ENCODE peak calls at places on chromosomes 4 and X, in nine cellular contexts. R is activated CD8-positive, alpha-beta memory T cell treated with anti-CD3 and anti-CD28 coated beads for 48 hours; D is NCI-H1105; V is HEK293T; Y is AG08395; H is psoas muscle; W is AG09309; A is omental fat pad; N is kidney tubule cell. C is an unnamed sample.

GRCh38 chrX:116232833-116233232 is 62.3 kb downstream of the AGTR2 start:
- DNase-seq in D (no peak), Y (peak), A (no peak), R (no peak), V (no peak), N (peak), H (no peak), W (peak), C (no peak)

GRCh38 chr4:169314906-169315305 is 44.1 kb upstream of the SH3RF1 start:
- DNase-seq in R (no peak), H (peak), D (peak), W (no peak), A (no peak), Y (peak), N (peak), V (peak), C (no peak)

GRCh38 chr4:4854649-4855292 is 4.7 kb upstream of the MSX1 start:
- DNase-seq in V (no peak), R (no peak), N (no peak), W (no peak), Y (no peak), D (peak), A (no peak), H (no peak), C (no peak)

GRCh38 chrX:140343226-140343873 is 161.5 kb downstream of the SOX3 start:
- DNase-seq in N (peak), R (no peak), A (no peak), H (no peak), V (no peak), W (no peak), Y (no peak), D (no peak), C (no peak)

GRCh38 chr4:47717173-47717572 is 120.7 kb downstream of the CORIN start:
- DNase-seq in V (no peak), A (no peak), Y (no peak), H (no peak), N (no peak), W (no peak), R (no peak), D (no peak), C (no peak)

GRCh38 chr4:59553739-59554126 is 1646.4 kb upstream of the ADGRL3 start:
- DNase-seq in V (no peak), D (no peak), R (no peak), W (no peak), H (no peak), A (no peak), N (peak), Y (peak), C (no peak)

GRCh38 chrX:17187301-17187836 is 187.6 kb upstream of the NHS start:
- DNase-seq in N (no peak), V (no peak), D (no peak), A (no peak), R (no peak), W (no peak), H (no peak), Y (no peak), C (no peak)

GRCh38 chr4:71009091-71009490 is 15.6 kb downstream of the DCK start:
- DNase-seq in N (peak), H (no peak), W (no peak), D (no peak), Y (peak), R (no peak), V (no peak), A (no peak), C (no peak)

GRCh38 chr4:158327525-158327924 is 117.2 kb downstream of the TMEM144 start:
- DNase-seq in Y (no peak), W (no peak), H (no peak), A (no peak), R (no peak), N (no peak), D (no peak), V (no peak), C (no peak)

GRCh38 chr4:1809754-1810502 is 16.8 kb downstream of the FGFR3 start:
- DNase-seq in R (peak), D (no peak), N (peak), W (peak), Y (peak), V (peak), H (peak), A (peak), C (no peak)

GRCh38 chrX:48597353-48598264 is at the start of gene WDR13:
- DNase-seq in W (peak), Y (peak), N (peak), R (peak), D (peak), V (peak), A (peak), H (peak), C (peak)

GRCh38 chrX:154411322-154411980 is at the start of gene TAFAZZIN:
- DNase-seq in N (peak), V (peak), A (no peak), Y (peak), W (no peak), D (peak), R (peak), H (peak), C (peak)

GRCh38 chrX:9995855-9996339 is 28.7 kb downstream of the CLDN34 start:
- DNase-seq in R (peak), N (peak), D (peak), H (peak), A (peak), W (peak), Y (peak), V (peak), C (no peak)

GRCh38 chr4:8260656-8261111 is 8.9 kb upstream of the HTRA3 start:
- DNase-seq in W (no peak), N (peak), A (no peak), H (peak), R (no peak), V (peak), D (no peak), Y (peak), C (no peak)

GRCh38 chr4:152661649-152662048 is 18.1 kb downstream of the TMEM154 start:
- DNase-seq in D (no peak), Y (no peak), V (no peak), H (no peak), A (no peak), N (no peak), W (no peak), R (no peak), C (no peak)

GRCh38 chr4:47942420-47942819 is 28.0 kb upstream of the NFXL1 start:
- DNase-seq in Y (no peak), D (no peak), W (no peak), H (no peak), A (no peak), N (no peak), V (no peak), R (no peak), C (no peak)

GRCh38 chr4:165198329-165198728 is 9.0 kb upstream of the KLHL2 start:
- DNase-seq in A (no peak), W (no peak), V (no peak), D (no peak), R (no peak), H (no peak), Y (no peak), N (peak), C (no peak)

GRCh38 chrX:43349363-43349762 is 306.7 kb upstream of the MAOA start:
- DNase-seq in Y (peak), N (peak), W (no peak), D (no peak), R (no peak), H (no peak), V (peak), A (no peak), C (no peak)

GRCh38 chrX:129736491-129736890 is 2.3 kb upstream of the XPNPEP2 start:
- DNase-seq in R (no peak), N (no peak), D (no peak), A (no peak), H (no peak), W (no peak), V (no peak), Y (no peak), C (no peak)

GRCh38 chrX:107712231-107713204 is 63.1 kb downstream of the TSC22D3 start:
- DNase-seq in R (no peak), V (no peak), H (peak), W (no peak), Y (no peak), N (peak), A (no peak), D (no peak), C (no peak)

GRCh38 chrX:30620980-30621716 is 32.1 kb upstream of the GK start:
- DNase-seq in N (peak), W (peak), D (no peak), H (no peak), V (no peak), A (no peak), R (no peak), Y (peak), C (peak)

GRCh38 chr4:42320822-42321388 is 76.4 kb upstream of the SHISA3 start:
- DNase-seq in A (no peak), Y (no peak), R (no peak), H (no peak), W (no peak), N (no peak), D (no peak), V (no peak), C (no peak)

GRCh38 chr4:101346312-101346561 is 1.1 kb downstream of the PPP3CA start:
- DNase-seq in A (no peak), W (no peak), Y (no peak), V (no peak), N (no peak), H (no peak), R (no peak), D (no peak), C (no peak)

GRCh38 chr4:38279650-38280322 is 319.6 kb downstream of the PTTG2 start:
- DNase-seq in V (no peak), Y (no peak), N (no peak), A (no peak), W (no peak), D (no peak), H (no peak), R (no peak), C (no peak)

GRCh38 chr4:103591839-103592238 is 127.9 kb downstream of the TACR3 start:
- DNase-seq in V (no peak), Y (no peak), W (no peak), D (no peak), A (no peak), H (no peak), N (no peak), R (no peak), C (no peak)

GRCh38 chr4:186687263-186687662 is 36.4 kb downstream of the FAT1 start:
- DNase-seq in D (no peak), A (no peak), H (no peak), N (no peak), V (no peak), Y (no peak), R (no peak), W (no peak), C (no peak)

GRCh38 chrX:28787206-28787605 is 200.0 kb downstream of the IL1RAPL1 start:
- DNase-seq in A (no peak), H (no peak), Y (peak), W (no peak), N (peak), R (no peak), V (no peak), D (no peak), C (no peak)

GRCh38 chrX:1945879-1946278 is 331.0 kb downstream of the ASMT start:
- DNase-seq in H (no peak), A (no peak), V (no peak), R (no peak), W (no peak), D (no peak), N (no peak), Y (no peak), C (no peak)

GRCh38 chrX:150766351-150767044 is 73.3 kb downstream of the MTMR1 start:
- DNase-seq in H (no peak), W (no peak), D (no peak), A (no peak), N (no peak), R (no peak), Y (no peak), V (no peak), C (peak)

GRCh38 chrX:11016728-11017127 is 94.4 kb upstream of the HCCS start:
- DNase-seq in V (no peak), W (no peak), N (no peak), D (no peak), R (no peak), H (no peak), A (no peak), Y (no peak), C (no peak)

GRCh38 chr4:174340714-174341113 is 57.0 kb downstream of the CEP44 start:
- DNase-seq in W (peak), A (no peak), V (no peak), D (no peak), Y (peak), H (no peak), N (peak), R (no peak), C (no peak)

GRCh38 chr4:143207555-143207954 is 22.8 kb downstream of the USP38 start:
- DNase-seq in Y (peak), H (no peak), W (no peak), N (no peak), V (no peak), A (no peak), D (no peak), R (no peak), C (no peak)

GRCh38 chr4:71765837-71766236 is 18.0 kb downstream of the GC start:
- DNase-seq in N (no peak), H (no peak), A (no peak), R (no peak), V (no peak), W (no peak), Y (no peak), D (no peak), C (no peak)

GRCh38 chr4:37068580-37068979 is 176.0 kb upstream of the NWD2 start:
- DNase-seq in Y (no peak), R (no peak), A (no peak), V (no peak), H (no peak), N (no peak), D (no peak), W (no peak), C (no peak)

GRCh38 chrX:40158036-40158706 is 60.4 kb upstream of the BCOR start:
- DNase-seq in D (peak), N (peak), R (no peak), Y (peak), A (no peak), H (no peak), W (no peak), V (no peak), C (no peak)

GRCh38 chr4:126777649-126778048 is 855.1 kb upstream of the INTU start:
- DNase-seq in D (no peak), A (no peak), H (no peak), R (no peak), V (no peak), N (peak), W (peak), Y (peak), C (no peak)

GRCh38 chrX:12610079-12610478 is 181.1 kb upstream of the PRPS2 start:
- DNase-seq in Y (peak), W (peak), H (no peak), A (no peak), V (no peak), R (no peak), D (no peak), N (peak), C (no peak)

GRCh38 chr4:48248559-48248953 is 21.1 kb downstream of the TEC start:
- DNase-seq in A (no peak), N (no peak), V (no peak), W (no peak), H (no peak), D (no peak), R (no peak), Y (no peak), C (no peak)

C was measured in vagina.